ENCODE peak calls at places on chromosome 10, in seven cellular contexts. One of them, this sample, is unnamed.

GRCh38 chr10:11442001-11442773 is 169.3 kb downstream of the USP6NL start:
- DNase-seq in HFFc6: no peak
- DNase-seq in AG08395: no peak
- DNase-seq in tibial nerve: no peak
- DNase-seq in dorsolateral prefrontal cortex: no peak
- DNase-seq in keratinocyte: no peak
- DNase-seq in hippocampal formation: no peak
- DNase-seq in this sample: no peak

GRCh38 chr10:125023862-125024495 is 82.1 kb downstream of the ZRANB1 start:
- DNase-seq in HFFc6: no peak
- DNase-seq in AG08395: peak; percentile 49
- DNase-seq in tibial nerve: peak; percentile 55
- DNase-seq in dorsolateral prefrontal cortex: peak; percentile 64
- DNase-seq in keratinocyte: no peak
- DNase-seq in hippocampal formation: peak; percentile 38
- DNase-seq in this sample: peak; percentile 29

GRCh38 chr10:79943871-79944270 is 5.0 kb downstream of the SFTPD start:
- DNase-seq in HFFc6: no peak
- DNase-seq in AG08395: no peak
- DNase-seq in tibial nerve: no peak
- DNase-seq in dorsolateral prefrontal cortex: no peak
- DNase-seq in keratinocyte: no peak
- DNase-seq in hippocampal formation: no peak
- DNase-seq in this sample: no peak

GRCh38 chr10:37222046-37222445 is 96.6 kb downstream of the ANKRD30A start:
- DNase-seq in HFFc6: no peak
- DNase-seq in AG08395: no peak
- DNase-seq in tibial nerve: no peak
- DNase-seq in dorsolateral prefrontal cortex: no peak
- DNase-seq in keratinocyte: no peak
- DNase-seq in hippocampal formation: no peak
- DNase-seq in this sample: no peak

GRCh38 chr10:114881916-114882315 is 56.1 kb upstream of the TRUB1 start:
- DNase-seq in HFFc6: no peak
- DNase-seq in AG08395: no peak
- DNase-seq in tibial nerve: no peak
- DNase-seq in dorsolateral prefrontal cortex: no peak
- DNase-seq in keratinocyte: no peak
- DNase-seq in hippocampal formation: no peak
- DNase-seq in this sample: no peak

GRCh38 chr10:71553371-71553900 is 156.7 kb downstream of the CDH23 start:
- DNase-seq in HFFc6: no peak
- DNase-seq in AG08395: no peak
- DNase-seq in tibial nerve: no peak
- DNase-seq in dorsolateral prefrontal cortex: no peak
- DNase-seq in keratinocyte: no peak
- DNase-seq in hippocampal formation: no peak
- DNase-seq in this sample: no peak

GRCh38 chr10:34859170-34859569 is 44.1 kb upstream of the PARD3 start:
- DNase-seq in HFFc6: no peak
- DNase-seq in AG08395: no peak
- DNase-seq in tibial nerve: no peak
- DNase-seq in dorsolateral prefrontal cortex: no peak
- DNase-seq in keratinocyte: no peak
- DNase-seq in hippocampal formation: no peak
- DNase-seq in this sample: no peak

GRCh38 chr10:52229271-52229931 is 84.7 kb upstream of the DKK1 start:
- DNase-seq in HFFc6: no peak
- DNase-seq in AG08395: no peak
- DNase-seq in tibial nerve: no peak
- DNase-seq in dorsolateral prefrontal cortex: no peak
- DNase-seq in keratinocyte: no peak
- DNase-seq in hippocampal formation: no peak
- DNase-seq in this sample: no peak

GRCh38 chr10:109963439-109963838 is 40.1 kb upstream of the XPNPEP1 start:
- DNase-seq in HFFc6: no peak
- DNase-seq in AG08395: peak; percentile 58
- DNase-seq in tibial nerve: no peak
- DNase-seq in dorsolateral prefrontal cortex: no peak
- DNase-seq in keratinocyte: no peak
- DNase-seq in hippocampal formation: no peak
- DNase-seq in this sample: no peak

GRCh38 chr10:44387853-44388251 is 3.0 kb upstream of the CXCL12 start:
- DNase-seq in HFFc6: no peak
- DNase-seq in AG08395: no peak
- DNase-seq in tibial nerve: no peak
- DNase-seq in dorsolateral prefrontal cortex: no peak
- DNase-seq in keratinocyte: no peak
- DNase-seq in hippocampal formation: no peak
- DNase-seq in this sample: no peak

GRCh38 chr10:74231375-74231774 is 80.4 kb downstream of the ADK start:
- DNase-seq in HFFc6: peak; percentile 46
- DNase-seq in AG08395: no peak
- DNase-seq in tibial nerve: no peak
- DNase-seq in dorsolateral prefrontal cortex: no peak
- DNase-seq in keratinocyte: no peak
- DNase-seq in hippocampal formation: no peak
- DNase-seq in this sample: no peak

GRCh38 chr10:105837951-105838350 is 1196.9 kb downstream of the SORCS3 start:
- DNase-seq in HFFc6: no peak
- DNase-seq in AG08395: no peak
- DNase-seq in tibial nerve: no peak
- DNase-seq in dorsolateral prefrontal cortex: no peak
- DNase-seq in keratinocyte: no peak
- DNase-seq in hippocampal formation: no peak
- DNase-seq in this sample: no peak

GRCh38 chr10:25522946-25523608 is 348.3 kb downstream of the GPR158 start:
- DNase-seq in HFFc6: no peak
- DNase-seq in AG08395: no peak
- DNase-seq in tibial nerve: no peak
- DNase-seq in dorsolateral prefrontal cortex: no peak
- DNase-seq in keratinocyte: no peak
- DNase-seq in hippocampal formation: no peak
- DNase-seq in this sample: peak; percentile 15

GRCh38 chr10:132813560-132814468 is 27.9 kb upstream of the NKX6-2 start:
- DNase-seq in HFFc6: no peak
- DNase-seq in AG08395: no peak
- DNase-seq in tibial nerve: no peak
- DNase-seq in dorsolateral prefrontal cortex: no peak
- DNase-seq in keratinocyte: no peak
- DNase-seq in hippocampal formation: no peak
- DNase-seq in this sample: no peak

GRCh38 chr10:126933116-126933515 is 27.9 kb downstream of the DOCK1 start:
- DNase-seq in HFFc6: no peak
- DNase-seq in AG08395: no peak
- DNase-seq in tibial nerve: no peak
- DNase-seq in dorsolateral prefrontal cortex: no peak
- DNase-seq in keratinocyte: no peak
- DNase-seq in hippocampal formation: no peak
- DNase-seq in this sample: no peak

GRCh38 chr10:99369551-99369950 is 40.4 kb downstream of the CNNM1 start:
- DNase-seq in HFFc6: peak; percentile 92
- DNase-seq in AG08395: peak; percentile 43
- DNase-seq in tibial nerve: no peak
- DNase-seq in dorsolateral prefrontal cortex: no peak
- DNase-seq in keratinocyte: no peak
- DNase-seq in hippocampal formation: no peak
- DNase-seq in this sample: no peak

GRCh38 chr10:58275908-58276307 is 6.9 kb downstream of the CISD1 start:
- DNase-seq in HFFc6: peak; percentile 4
- DNase-seq in AG08395: no peak
- DNase-seq in tibial nerve: no peak
- DNase-seq in dorsolateral prefrontal cortex: no peak
- DNase-seq in keratinocyte: no peak
- DNase-seq in hippocampal formation: no peak
- DNase-seq in this sample: no peak

GRCh38 chr10:3828404-3829192 is 43.6 kb upstream of the KLF6 start:
- DNase-seq in HFFc6: peak; percentile 73
- DNase-seq in AG08395: peak; percentile 47
- DNase-seq in tibial nerve: no peak
- DNase-seq in dorsolateral prefrontal cortex: no peak
- DNase-seq in keratinocyte: no peak
- DNase-seq in hippocampal formation: no peak
- DNase-seq in this sample: peak; percentile 19

GRCh38 chr10:101467286-101467770 is 113.4 kb downstream of the BTRC start:
- DNase-seq in HFFc6: peak; percentile 69
- DNase-seq in AG08395: peak; percentile 69
- DNase-seq in tibial nerve: no peak
- DNase-seq in dorsolateral prefrontal cortex: no peak
- DNase-seq in keratinocyte: peak; percentile 61
- DNase-seq in hippocampal formation: no peak
- DNase-seq in this sample: peak; percentile 61

GRCh38 chr10:129157185-129157584 is 309.9 kb upstream of the MGMT start:
- DNase-seq in HFFc6: no peak
- DNase-seq in AG08395: no peak
- DNase-seq in tibial nerve: no peak
- DNase-seq in dorsolateral prefrontal cortex: no peak
- DNase-seq in keratinocyte: no peak
- DNase-seq in hippocampal formation: no peak
- DNase-seq in this sample: no peak

GRCh38 chr10:103967433-103968142 is 648 bp downstream of the SLK start:
- DNase-seq in HFFc6: no peak
- DNase-seq in AG08395: peak; percentile 65
- DNase-seq in tibial nerve: no peak
- DNase-seq in dorsolateral prefrontal cortex: no peak
- DNase-seq in keratinocyte: no peak
- DNase-seq in hippocampal formation: peak; percentile 17
- DNase-seq in this sample: peak; percentile 43

GRCh38 chr10:102701272-102701671 is 12.9 kb downstream of the ARL3 start:
- DNase-seq in HFFc6: no peak
- DNase-seq in AG08395: no peak
- DNase-seq in tibial nerve: no peak
- DNase-seq in dorsolateral prefrontal cortex: no peak
- DNase-seq in keratinocyte: no peak
- DNase-seq in hippocampal formation: no peak
- DNase-seq in this sample: no peak

GRCh38 chr10:28564905-28565304 is 32.0 kb downstream of the WAC start:
- DNase-seq in HFFc6: no peak
- DNase-seq in AG08395: no peak
- DNase-seq in tibial nerve: no peak
- DNase-seq in dorsolateral prefrontal cortex: no peak
- DNase-seq in keratinocyte: no peak
- DNase-seq in hippocampal formation: no peak
- DNase-seq in this sample: no peak

GRCh38 chr10:43666551-43666950 is 17.9 kb upstream of the ZNF32 start:
- DNase-seq in HFFc6: no peak
- DNase-seq in AG08395: no peak
- DNase-seq in tibial nerve: no peak
- DNase-seq in dorsolateral prefrontal cortex: no peak
- DNase-seq in keratinocyte: no peak
- DNase-seq in hippocampal formation: no peak
- DNase-seq in this sample: no peak

GRCh38 chr10:17523917-17524316 is 69.5 kb upstream of the ST8SIA6 start:
- DNase-seq in HFFc6: no peak
- DNase-seq in AG08395: no peak
- DNase-seq in tibial nerve: no peak
- DNase-seq in dorsolateral prefrontal cortex: no peak
- DNase-seq in keratinocyte: no peak
- DNase-seq in hippocampal formation: no peak
- DNase-seq in this sample: no peak

GRCh38 chr10:11516419-11516721 is 95.1 kb downstream of the USP6NL start:
- DNase-seq in HFFc6: no peak
- DNase-seq in AG08395: no peak
- DNase-seq in tibial nerve: no peak
- DNase-seq in dorsolateral prefrontal cortex: no peak
- DNase-seq in keratinocyte: no peak
- DNase-seq in hippocampal formation: no peak
- DNase-seq in this sample: no peak

GRCh38 chr10:102064868-102065560 is at the start of gene HPS6:
- DNase-seq in HFFc6: peak; percentile 84
- DNase-seq in AG08395: peak; percentile 96
- DNase-seq in tibial nerve: peak; percentile 78
- DNase-seq in dorsolateral prefrontal cortex: peak; percentile 61
- DNase-seq in keratinocyte: peak; percentile 71
- DNase-seq in hippocampal formation: peak; percentile 81
- DNase-seq in this sample: peak; percentile 84

GRCh38 chr10:33286186-33286934 is 48.1 kb downstream of the NRP1 start:
- DNase-seq in HFFc6: no peak
- DNase-seq in AG08395: no peak
- DNase-seq in tibial nerve: no peak
- DNase-seq in dorsolateral prefrontal cortex: no peak
- DNase-seq in keratinocyte: no peak
- DNase-seq in hippocampal formation: no peak
- DNase-seq in this sample: no peak

GRCh38 chr10:106864031-106864430 is 300.5 kb downstream of the SORCS1 start:
- DNase-seq in HFFc6: no peak
- DNase-seq in AG08395: no peak
- DNase-seq in tibial nerve: no peak
- DNase-seq in dorsolateral prefrontal cortex: no peak
- DNase-seq in keratinocyte: no peak
- DNase-seq in hippocampal formation: no peak
- DNase-seq in this sample: no peak

GRCh38 chr10:79123547-79123963 is 54.8 kb downstream of the ZMIZ1 start:
- DNase-seq in HFFc6: no peak
- DNase-seq in AG08395: no peak
- DNase-seq in tibial nerve: no peak
- DNase-seq in dorsolateral prefrontal cortex: no peak
- DNase-seq in keratinocyte: no peak
- DNase-seq in hippocampal formation: no peak
- DNase-seq in this sample: no peak

GRCh38 chr10:14186245-14186644 is 144.5 kb downstream of the FRMD4A start:
- DNase-seq in HFFc6: peak; percentile 1
- DNase-seq in AG08395: no peak
- DNase-seq in tibial nerve: no peak
- DNase-seq in dorsolateral prefrontal cortex: no peak
- DNase-seq in keratinocyte: no peak
- DNase-seq in hippocampal formation: no peak
- DNase-seq in this sample: no peak

GRCh38 chr10:44386546-44387052 is 1.7 kb upstream of the CXCL12 start:
- DNase-seq in HFFc6: peak; percentile 25
- DNase-seq in AG08395: peak; percentile 89
- DNase-seq in tibial nerve: peak; percentile 40
- DNase-seq in dorsolateral prefrontal cortex: peak; percentile 45
- DNase-seq in keratinocyte: no peak
- DNase-seq in hippocampal formation: peak; percentile 35
- DNase-seq in this sample: peak; percentile 57

GRCh38 chr10:79938728-79939380 is 10.1 kb downstream of the SFTPD start:
- DNase-seq in HFFc6: no peak
- DNase-seq in AG08395: no peak
- DNase-seq in tibial nerve: no peak
- DNase-seq in dorsolateral prefrontal cortex: no peak
- DNase-seq in keratinocyte: no peak
- DNase-seq in hippocampal formation: peak; percentile 13
- DNase-seq in this sample: peak; percentile 14

GRCh38 chr10:102678842-102679289 is 34.6 kb downstream of the TRIM8 start:
- DNase-seq in HFFc6: peak; percentile 15
- DNase-seq in AG08395: peak; percentile 55
- DNase-seq in tibial nerve: peak; percentile 53
- DNase-seq in dorsolateral prefrontal cortex: peak; percentile 68
- DNase-seq in keratinocyte: no peak
- DNase-seq in hippocampal formation: peak; percentile 86
- DNase-seq in this sample: peak; percentile 89

GRCh38 chr10:104908581-104908980 is 267.5 kb downstream of the SORCS3 start:
- DNase-seq in HFFc6: no peak
- DNase-seq in AG08395: no peak
- DNase-seq in tibial nerve: no peak
- DNase-seq in dorsolateral prefrontal cortex: no peak
- DNase-seq in keratinocyte: no peak
- DNase-seq in hippocampal formation: no peak
- DNase-seq in this sample: no peak

GRCh38 chr10:132482090-132482489 is 55.5 kb upstream of the INPP5A start:
- DNase-seq in HFFc6: peak; percentile 80
- DNase-seq in AG08395: peak; percentile 74
- DNase-seq in tibial nerve: no peak
- DNase-seq in dorsolateral prefrontal cortex: no peak
- DNase-seq in keratinocyte: peak; percentile 62
- DNase-seq in hippocampal formation: no peak
- DNase-seq in this sample: no peak

GRCh38 chr10:33196710-33197406 is 137.6 kb downstream of the NRP1 start:
- DNase-seq in HFFc6: no peak
- DNase-seq in AG08395: peak; percentile 8
- DNase-seq in tibial nerve: no peak
- DNase-seq in dorsolateral prefrontal cortex: no peak
- DNase-seq in keratinocyte: no peak
- DNase-seq in hippocampal formation: no peak
- DNase-seq in this sample: no peak

GRCh38 chr10:35533565-35533964 is 71.6 kb upstream of the GJD4 start:
- DNase-seq in HFFc6: no peak
- DNase-seq in AG08395: no peak
- DNase-seq in tibial nerve: no peak
- DNase-seq in dorsolateral prefrontal cortex: no peak
- DNase-seq in keratinocyte: no peak
- DNase-seq in hippocampal formation: no peak
- DNase-seq in this sample: no peak